ENCODE peak calls at places on chromosomes 5 and 9, in four cellular contexts. One of them, this sample, is unnamed.
A peak's percentile ranks its signal among the peaks of the same experiment; 100 is the strongest.

GRCh38 chr9:107480386-107480789 is 9.2 kb downstream of the KLF4 start:
- DNase-seq in effector memory CD4-positive, alpha-beta T cell: no peak
- DNase-seq in BE2C: no peak
- DNase-seq in IMR-90: peak; percentile 73
- DNase-seq in this sample: no peak

GRCh38 chr5:151557466-151557865 is 33.7 kb downstream of the FAT2 start:
- DNase-seq in effector memory CD4-positive, alpha-beta T cell: no peak
- DNase-seq in BE2C: no peak
- DNase-seq in IMR-90: no peak
- DNase-seq in this sample: no peak

GRCh38 chr9:89619739-89620138 is 14.9 kb downstream of the GADD45G start:
- DNase-seq in effector memory CD4-positive, alpha-beta T cell: no peak
- DNase-seq in BE2C: no peak
- DNase-seq in IMR-90: no peak
- DNase-seq in this sample: no peak

GRCh38 chr5:135208555-135209494 is 174.8 kb upstream of the PITX1 start:
- DNase-seq in effector memory CD4-positive, alpha-beta T cell: no peak
- DNase-seq in BE2C: peak; percentile 26
- DNase-seq in IMR-90: peak; percentile 98
- DNase-seq in this sample: no peak

GRCh38 chr5:140159014-140159927 is 15.7 kb upstream of the CYSTM1 start:
- DNase-seq in effector memory CD4-positive, alpha-beta T cell: no peak
- DNase-seq in BE2C: no peak
- DNase-seq in IMR-90: no peak
- DNase-seq in this sample: no peak

GRCh38 chr5:151094054-151094858 is 13.4 kb upstream of the TNIP1 start:
- DNase-seq in effector memory CD4-positive, alpha-beta T cell: peak; percentile 63
- DNase-seq in BE2C: no peak
- DNase-seq in IMR-90: peak; percentile 34
- DNase-seq in this sample: peak; percentile 43

GRCh38 chr5:132087176-132087575 is 13.6 kb downstream of the CSF2 start:
- DNase-seq in effector memory CD4-positive, alpha-beta T cell: no peak
- DNase-seq in BE2C: peak; percentile 68
- DNase-seq in IMR-90: no peak
- DNase-seq in this sample: no peak

GRCh38 chr9:13744233-13744954 is 464.9 kb upstream of the MPDZ start:
- DNase-seq in effector memory CD4-positive, alpha-beta T cell: no peak
- DNase-seq in BE2C: peak; percentile 65
- DNase-seq in IMR-90: no peak
- DNase-seq in this sample: no peak

GRCh38 chr5:124583469-124584350 is 162.7 kb downstream of the ZNF608 start:
- DNase-seq in effector memory CD4-positive, alpha-beta T cell: no peak
- DNase-seq in BE2C: no peak
- DNase-seq in IMR-90: peak; percentile 95
- DNase-seq in this sample: no peak

GRCh38 chr9:114218264-114219120 is 63.2 kb downstream of the COL27A1 start:
- DNase-seq in effector memory CD4-positive, alpha-beta T cell: no peak
- DNase-seq in BE2C: no peak
- DNase-seq in IMR-90: peak; percentile 57
- DNase-seq in this sample: no peak

GRCh38 chr9:111548623-111549022 is 23.6 kb downstream of the ZNF483 start:
- DNase-seq in effector memory CD4-positive, alpha-beta T cell: no peak
- DNase-seq in BE2C: no peak
- DNase-seq in IMR-90: no peak
- DNase-seq in this sample: no peak
- H3K9me3 ChIP-seq in effector memory CD4-positive, alpha-beta T cell: peaks cover 32% of the 10 kb centered on the region
- H3K9me3 ChIP-seq in BE2C: peaks cover 3% of the 10 kb centered on the region
- H3K9me3 ChIP-seq in IMR-90: peaks cover 57% of the 10 kb centered on the region
- H3K9me3 ChIP-seq in this sample: peaks cover 34% of the 10 kb centered on the region

GRCh38 chr5:141351591-141351990 is 1.7 kb downstream of the PCDHGB1 start:
- DNase-seq in effector memory CD4-positive, alpha-beta T cell: no peak
- DNase-seq in BE2C: no peak
- DNase-seq in IMR-90: no peak
- DNase-seq in this sample: no peak
- H3K9me3 ChIP-seq in effector memory CD4-positive, alpha-beta T cell: no peaks in the 10 kb centered on the region
- H3K9me3 ChIP-seq in BE2C: peaks cover 9% of the 10 kb centered on the region
- H3K9me3 ChIP-seq in IMR-90: peaks cover 41% of the 10 kb centered on the region
- H3K9me3 ChIP-seq in this sample: peaks cover 4% of the 10 kb centered on the region

GRCh38 chr5:141343242-141343952 is at the start of gene PCDHGA3:
- DNase-seq in effector memory CD4-positive, alpha-beta T cell: no peak
- DNase-seq in BE2C: peak; percentile 41
- DNase-seq in IMR-90: peak; percentile 71
- DNase-seq in this sample: no peak

GRCh38 chr5:141343953-141344463 is 379 bp downstream of the PCDHGA3 start:
- DNase-seq in effector memory CD4-positive, alpha-beta T cell: no peak
- DNase-seq in BE2C: no peak
- DNase-seq in IMR-90: no peak
- DNase-seq in this sample: no peak

GRCh38 chr5:141349917-141350619 is at the start of gene PCDHGB1:
- DNase-seq in effector memory CD4-positive, alpha-beta T cell: peak; percentile 12
- DNase-seq in BE2C: peak; percentile 82
- DNase-seq in IMR-90: peak; percentile 71
- DNase-seq in this sample: no peak

GRCh38 chr5:141342773-141343172 is 856 bp upstream of the PCDHGA3 start:
- DNase-seq in effector memory CD4-positive, alpha-beta T cell: no peak
- DNase-seq in BE2C: no peak
- DNase-seq in IMR-90: no peak
- DNase-seq in this sample: no peak

GRCh38 chr5:141345327-141345726 is 1.7 kb downstream of the PCDHGA3 start:
- DNase-seq in effector memory CD4-positive, alpha-beta T cell: no peak
- DNase-seq in BE2C: no peak
- DNase-seq in IMR-90: no peak
- DNase-seq in this sample: no peak
- H3K9me3 ChIP-seq in effector memory CD4-positive, alpha-beta T cell: no peaks in the 10 kb centered on the region
- H3K9me3 ChIP-seq in BE2C: peaks cover 4% of the 10 kb centered on the region
- H3K9me3 ChIP-seq in IMR-90: peaks cover 29% of the 10 kb centered on the region
- H3K9me3 ChIP-seq in this sample: peaks cover 9% of the 10 kb centered on the region

DNA sequence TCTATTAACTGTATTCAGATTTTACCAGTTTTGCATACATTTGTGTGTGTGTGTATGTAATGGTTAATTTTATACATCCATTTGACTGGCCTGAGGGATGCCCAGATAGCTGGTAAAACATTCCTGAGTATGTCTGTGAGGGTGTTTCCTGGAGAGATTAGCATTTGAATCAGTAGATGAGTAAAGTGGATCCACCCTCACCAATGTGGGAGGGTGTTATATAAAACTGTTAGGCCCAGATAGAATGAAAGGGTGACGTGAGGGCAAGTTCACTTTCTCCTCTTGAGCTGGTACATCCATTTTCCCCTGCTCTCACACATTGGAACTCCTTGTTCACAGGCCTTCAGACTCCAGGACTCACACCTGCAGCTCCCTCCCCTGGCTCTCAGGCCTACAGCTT is 88.7 kb downstream of the EMB start:
- DNase-seq in effector memory CD4-positive, alpha-beta T cell: no peak
- DNase-seq in BE2C: no peak
- DNase-seq in IMR-90: no peak
- DNase-seq in this sample: no peak
- H3K9me3 ChIP-seq in effector memory CD4-positive, alpha-beta T cell: no peaks in the 10 kb centered on the region
- H3K9me3 ChIP-seq in BE2C: no peaks in the 10 kb centered on the region
- H3K9me3 ChIP-seq in IMR-90: peaks cover 4% of the 10 kb centered on the region
- H3K9me3 ChIP-seq in this sample: no peaks in the 10 kb centered on the region